ENCODE peak calls at places on chromosomes 7 and 10, in eight cellular contexts. C is suprapubic skin, I is GM12891, T is Panc1, V is transverse colon, R is upper lobe of left lung, S is sigmoid colon, M is H1. G is an unnamed sample.

GRCh38 chr7:130394421-130395188 is 14.3 kb downstream of the CPA1 start:
- DNase-seq in C (no peak), I (no peak), T (no peak), V (no peak), R (no peak), S (no peak), M (no peak), G (no peak)

GRCh38 chr10:22245567-22245966 is 27.8 kb upstream of the EBLN1 start:
- DNase-seq in C (no peak), I (no peak), T (no peak), V (no peak), R (no peak), S (no peak), M (no peak), G (no peak)

GRCh38 chr7:134302120-134302519 is 14.6 kb downstream of the SLC35B4 start:
- DNase-seq in C (no peak), I (no peak), T (no peak), V (no peak), R (no peak), S (no peak), M (no peak), G (no peak)

GRCh38 chr10:71565284-71566000 is 154.1 kb downstream of the C10orf105 start:
- DNase-seq in C (no peak), I (no peak), T (no peak), V (no peak), R (no peak), S (no peak), M (no peak), G (no peak)

GRCh38 chr7:150458756-150459155 is 8.3 kb downstream of the GIMAP8 start:
- DNase-seq in C (no peak), I (no peak), T (no peak), V (no peak), R (no peak), S (no peak), M (no peak), G (no peak)

GRCh38 chr10:12389154-12389734 is 39.9 kb downstream of the CAMK1D start:
- DNase-seq in C (peak; percentile 79), I (no peak), T (no peak), V (peak; percentile 42), R (peak; percentile 61), S (no peak), M (no peak), G (no peak)

GRCh38 chr7:99371376-99371920 is 3.1 kb upstream of the ARPC1B start:
- DNase-seq in C (no peak), I (no peak), T (no peak), V (no peak), R (no peak), S (peak; percentile 44), M (no peak), G (no peak)

GRCh38 chr7:17854297-17855047 is 85.8 kb downstream of the SNX13 start:
- DNase-seq in C (no peak), I (no peak), T (no peak), V (no peak), R (no peak), S (no peak), M (no peak), G (no peak)

GRCh38 chr7:28479507-28479947 is 67.2 kb downstream of the CREB5 start:
- DNase-seq in C (no peak), I (no peak), T (no peak), V (no peak), R (no peak), S (no peak), M (no peak), G (no peak)

GRCh38 chr10:23120001-23120934 is 24.9 kb downstream of the MSRB2 start:
- DNase-seq in C (no peak), I (no peak), T (no peak), V (no peak), R (no peak), S (no peak), M (no peak), G (no peak)

GRCh38 chr10:123530166-123530870 is 135.8 kb upstream of the GPR26 start:
- DNase-seq in C (no peak), I (no peak), T (no peak), V (no peak), R (no peak), S (no peak), M (peak; percentile 71), G (no peak)

GRCh38 chr7:20744913-20745587 is 41.6 kb downstream of the SP8 start:
- DNase-seq in C (no peak), I (no peak), T (no peak), V (no peak), R (no peak), S (no peak), M (no peak), G (no peak)

GRCh38 chr10:63376560-63377304 is 89.0 kb downstream of the JMJD1C start:
- DNase-seq in C (no peak), I (no peak), T (no peak), V (no peak), R (no peak), S (no peak), M (no peak), G (no peak)

GRCh38 chr7:37248396-37248836 is 200.2 kb downstream of the ELMO1 start:
- DNase-seq in C (no peak), I (no peak), T (no peak), V (no peak), R (no peak), S (peak; percentile 90), M (peak; percentile 73), G (no peak)

GRCh38 chr7:27141138-27141537 is 2.3 kb downstream of the HOXA5 start:
- DNase-seq in C (no peak), I (no peak), T (no peak), V (no peak), R (no peak), S (no peak), M (no peak), G (no peak)

GRCh38 chr10:104035107-104035816 is 50.4 kb downstream of the COL17A1 start:
- DNase-seq in C (no peak), I (no peak), T (no peak), V (no peak), R (peak; percentile 58), S (no peak), M (peak; percentile 44), G (no peak)

GRCh38 chr7:3042861-3043489 is 692 bp downstream of the CARD11 start:
- DNase-seq in C (no peak), I (peak; percentile 53), T (no peak), V (peak; percentile 54), R (peak; percentile 61), S (no peak), M (peak; percentile 63), G (peak; percentile 75)

GRCh38 chr10:93383562-93383981 is 98.6 kb downstream of the MYOF start:
- DNase-seq in C (no peak), I (no peak), T (no peak), V (no peak), R (no peak), S (no peak), M (no peak), G (no peak)

GRCh38 chr10:129694633-129695356 is 227.8 kb downstream of the MGMT start:
- DNase-seq in C (no peak), I (no peak), T (no peak), V (no peak), R (no peak), S (peak; percentile 86), M (no peak), G (no peak)

GRCh38 chr10:8473205-8473604 is 418.7 kb downstream of the GATA3 start:
- DNase-seq in C (no peak), I (no peak), T (no peak), V (no peak), R (no peak), S (no peak), M (no peak), G (no peak)

GRCh38 chr10:100823194-100823593 is 77.8 kb downstream of the PAX2 start:
- DNase-seq in C (no peak), I (no peak), T (no peak), V (no peak), R (no peak), S (no peak), M (no peak), G (no peak)

GRCh38 chr7:92244803-92245486 is 769 bp downstream of the KRIT1 start:
- DNase-seq in C (no peak), I (no peak), T (no peak), V (no peak), R (no peak), S (no peak), M (no peak), G (no peak)

GRCh38 chr7:50267525-50268041 is 36.9 kb upstream of the IKZF1 start:
- DNase-seq in C (no peak), I (no peak), T (no peak), V (no peak), R (no peak), S (no peak), M (no peak), G (no peak)

GRCh38 chr7:101880536-101881443 is 63.4 kb downstream of the CUX1 start:
- DNase-seq in C (no peak), I (no peak), T (peak; percentile 30), V (no peak), R (no peak), S (no peak), M (no peak), G (no peak)
- TF ChIP-seq POLR2AphosphoS5 in C (no peak), I (no peak), T (no peak), V (no peak), R (no peak), S (no peak), M (no peak), G (no peak)

GRCh38 chr7:1044189-1045037 is at the start of gene GPR146:
- DNase-seq in C (peak; percentile 98), I (peak; percentile 100), T (peak; percentile 35), V (peak; percentile 98), R (peak; percentile 100), S (peak; percentile 99), M (peak; percentile 98), G (peak; percentile 100)
- TF ChIP-seq POLR2AphosphoS5 in C (no peak), I (no peak), T (no peak), V (peak; percentile 80), R (peak; percentile 28), S (peak; percentile 69), M (no peak), G (no peak)

DNA sequence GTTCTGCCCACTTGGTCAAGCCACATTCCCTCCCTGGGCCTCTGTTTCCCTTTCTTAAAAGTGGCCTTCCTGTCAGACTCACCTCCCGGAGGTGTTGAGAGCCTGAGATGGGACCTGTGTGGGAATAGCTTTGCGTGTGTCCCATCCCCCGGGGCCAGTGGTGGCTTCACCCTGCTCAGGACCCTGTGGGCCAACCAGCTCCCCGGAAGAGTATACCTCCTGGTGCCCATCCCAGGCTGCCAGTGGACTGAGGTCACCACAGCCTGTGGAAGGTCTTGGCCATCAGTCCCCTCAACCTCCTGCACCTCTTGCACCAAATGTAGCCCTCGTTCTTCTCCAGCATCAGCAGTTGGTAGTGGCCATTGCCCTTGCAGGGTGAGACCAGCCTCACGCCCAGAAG is 145.1 kb downstream of the RGS10 start:
- DNase-seq in C (no peak), I (no peak), T (no peak), V (no peak), R (no peak), S (no peak), M (no peak), G (no peak)
- TF ChIP-seq POLR2AphosphoS5 in C (no peak), I (no peak), T (no peak), V (no peak), R (no peak), S (no peak), M (no peak), G (no peak)

DNA sequence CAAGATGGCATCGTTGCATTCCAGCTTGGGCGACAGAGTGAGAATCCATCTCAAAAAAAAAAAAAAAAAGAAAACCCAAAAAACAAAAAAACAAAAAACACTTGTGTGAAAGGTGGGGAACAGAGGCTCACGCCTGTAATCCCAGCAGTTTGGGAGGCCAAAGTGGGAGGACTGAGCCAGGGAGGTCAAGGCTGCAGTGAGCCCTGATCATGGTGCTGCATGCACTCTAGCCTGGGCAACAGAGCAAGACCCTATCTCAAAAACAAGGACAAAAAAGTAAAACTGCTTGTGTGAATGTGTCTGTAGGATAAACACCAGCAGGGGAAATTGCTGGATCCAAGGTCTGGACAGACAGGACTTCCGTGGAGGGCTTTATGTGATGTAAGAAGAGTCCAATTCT is 4.5 kb downstream of the PAOX start:
- DNase-seq in C (no peak), I (no peak), T (no peak), V (no peak), R (no peak), S (no peak), M (no peak), G (no peak)
- TF ChIP-seq POLR2AphosphoS5 in C (no peak), I (no peak), T (no peak), V (no peak), R (no peak), S (no peak), M (no peak), G (no peak)

G was measured in GM12892.